ENCODE peak calls at places on chromosomes 7 and 10, in five cellular contexts. R, E, S, F and K are unnamed samples.

GRCh38 chr10:97762816-97763215 is 9.0 kb downstream of the SFRP5 start:
- DNase-seq in R (no peak), E (peak; percentile 55), S (no peak), F (no peak), K (no peak)

GRCh38 chr7:129773328-129773731 is 161.8 kb downstream of the NRF1 start:
- DNase-seq in R (no peak), E (no peak), S (no peak), F (no peak), K (no peak)

GRCh38 chr10:78231930-78232329 is 198.3 kb downstream of the RPS24 start:
- DNase-seq in R (no peak), E (peak; percentile 39), S (peak; percentile 42), F (no peak), K (peak; percentile 18)

GRCh38 chr10:132591166-132591971 is 53.8 kb downstream of the INPP5A start:
- DNase-seq in R (peak; percentile 9), E (no peak), S (peak; percentile 68), F (no peak), K (peak; percentile 46)

GRCh38 chr10:84293574-84294016 is 34.8 kb upstream of the CCSER2 start:
- DNase-seq in R (no peak), E (no peak), S (no peak), F (no peak), K (no peak)

GRCh38 chr7:130366561-130366960 is 13.7 kb upstream of the CPA1 start:
- DNase-seq in R (no peak), E (no peak), S (peak; percentile 16), F (no peak), K (no peak)

GRCh38 chr7:28942158-28942557 is 16.0 kb downstream of the TRIL start:
- DNase-seq in R (no peak), E (no peak), S (no peak), F (no peak), K (no peak)

GRCh38 chr7:8260871-8261707 is 878 bp downstream of the ICA1 start:
- DNase-seq in R (peak; percentile 16), E (peak; percentile 46), S (no peak), F (peak; percentile 5), K (peak; percentile 76)

GRCh38 chr10:130998642-130999041 is 312.9 kb downstream of the TCERG1L start:
- DNase-seq in R (no peak), E (no peak), S (no peak), F (no peak), K (no peak)

GRCh38 chr10:86945361-86946214 is 11.8 kb downstream of the MMRN2 start:
- DNase-seq in R (peak; percentile 56), E (peak; percentile 65), S (no peak), F (no peak), K (peak; percentile 28)

GRCh38 chr7:36227223-36227622 is 74.2 kb downstream of the EEPD1 start:
- DNase-seq in R (peak; percentile 65), E (no peak), S (peak; percentile 28), F (no peak), K (no peak)